ENCODE peak calls at places on chromosomes 4 and X, in four cellular contexts. O is GM12878, C is HepG2, Z is H1. E is an unnamed sample. For H3K27me3, the result is how much of the 10 kb centered on the place peaks cover.

GRCh38 chr4:7816771-7817170 is 122.9 kb downstream of the AFAP1 start:
- DNase-seq in O (no peak), C (no peak), Z (no peak), E (no peak)

GRCh38 chrX:110384490-110384889 is 25.8 kb downstream of the RTL9 start:
- DNase-seq in O (no peak), C (no peak), Z (no peak), E (no peak)

GRCh38 chr4:16001484-16001858 is 38.5 kb upstream of the FGFBP2 start:
- DNase-seq in O (peak), C (peak), Z (peak), E (peak)

GRCh38 chr4:8735236-8736082 is 136.2 kb downstream of the HMX1 start:
- DNase-seq in O (no peak), C (no peak), Z (no peak), E (no peak)

GRCh38 chr4:94678896-94679295 is 78.9 kb upstream of the BMPR1B start:
- DNase-seq in O (no peak), C (no peak), Z (no peak), E (no peak)

GRCh38 chr4:35993606-35994005 is 250.7 kb downstream of the ARAP2 start:
- DNase-seq in O (no peak), C (no peak), Z (no peak), E (no peak)

GRCh38 chrX:112851161-112851779 is 10.6 kb upstream of the AMOT start:
- DNase-seq in O (peak), C (no peak), Z (no peak), E (peak)

GRCh38 chr4:3787489-3788365 is 21.5 kb downstream of the ADRA2C start:
- DNase-seq in O (no peak), C (no peak), Z (no peak), E (no peak)

GRCh38 chrX:109840585-109840984 is 107.5 kb upstream of the ACSL4 start:
- DNase-seq in O (no peak), C (peak), Z (no peak), E (no peak)

DNA sequence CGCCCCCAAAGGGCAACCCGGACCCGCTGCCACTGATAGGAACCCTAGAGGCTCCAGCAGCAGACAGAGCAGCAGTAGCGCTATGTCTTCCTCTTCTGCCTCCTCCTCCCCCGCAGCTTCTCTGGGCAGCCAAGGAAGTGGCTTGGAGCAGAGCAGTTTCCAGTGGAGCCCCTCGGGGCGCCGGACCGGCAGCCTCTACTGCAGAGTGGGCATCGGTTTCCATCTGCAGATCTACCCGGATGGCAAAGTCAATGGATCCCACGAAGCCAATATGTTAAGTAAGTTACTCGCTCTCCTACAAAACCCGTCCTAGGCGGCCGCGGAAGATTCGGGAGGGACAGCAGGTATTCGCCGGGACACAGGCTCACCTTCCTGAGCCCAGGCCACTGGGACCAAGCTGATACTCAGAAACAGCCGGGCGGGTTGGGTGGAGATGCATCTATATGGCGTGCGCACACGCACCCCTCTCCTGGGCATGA is 477 bp downstream of the FGF5 start:
- DNase-seq in O (no peak), C (no peak), Z (no peak), E (no peak)
- H3K27me3 ChIP-seq in O (under half), C (under half), Z (half or more), E (half or more)

GRCh38 chr4:152848508-152848907 is 68.8 kb downstream of the ARFIP1 start:
- DNase-seq in O (no peak), C (no peak), Z (no peak), E (no peak)
- H3K9ac ChIP-seq in O (no peak), C (no peak), Z (no peak), E (no peak)

GRCh38 chr4:128921954-128922353 is 112.5 kb downstream of the JADE1 start:
- DNase-seq in O (no peak), C (no peak), Z (no peak), E (no peak)

GRCh38 chr4:128913228-128913627 is 103.7 kb downstream of the JADE1 start:
- DNase-seq in O (peak), C (no peak), Z (no peak), E (no peak)

GRCh38 chr4:128917781-128918180 is 108.3 kb downstream of the JADE1 start:
- DNase-seq in O (peak), C (no peak), Z (no peak), E (no peak)

GRCh38 chr4:128915544-128915943 is 106.0 kb downstream of the JADE1 start:
- DNase-seq in O (no peak), C (no peak), Z (no peak), E (no peak)

GRCh38 chr4:128916832-128917231 is 107.3 kb downstream of the JADE1 start:
- DNase-seq in O (peak), C (no peak), Z (no peak), E (no peak)
- TF ChIP-seq SUZ12 in O (no peak), C (no peak), Z (no peak), E (no peak)

DNA sequence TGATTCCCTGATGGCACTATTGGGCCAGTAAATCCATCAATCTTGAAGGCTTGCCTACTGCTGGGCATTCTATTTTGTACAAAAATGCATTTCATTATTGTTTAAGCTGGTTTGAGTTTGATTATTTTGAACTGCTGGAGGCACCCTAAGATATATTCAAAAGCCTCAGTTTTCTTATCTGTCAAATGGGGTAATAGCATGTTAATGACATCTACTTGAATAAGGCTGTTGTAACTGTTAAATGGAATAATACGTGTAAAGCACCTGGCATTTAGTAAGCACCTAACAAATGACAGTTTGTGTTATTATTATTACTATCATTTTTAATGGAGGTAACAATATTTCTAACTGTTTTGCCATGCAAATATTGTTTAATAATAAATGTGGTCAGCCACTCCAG is 6.9 kb upstream of the SMIM43 start:
- DNase-seq in O (no peak), C (no peak), Z (no peak), E (no peak)
- H3K27me3 ChIP-seq in O (under half), C (under half), Z (under half), E (under half)

DNA sequence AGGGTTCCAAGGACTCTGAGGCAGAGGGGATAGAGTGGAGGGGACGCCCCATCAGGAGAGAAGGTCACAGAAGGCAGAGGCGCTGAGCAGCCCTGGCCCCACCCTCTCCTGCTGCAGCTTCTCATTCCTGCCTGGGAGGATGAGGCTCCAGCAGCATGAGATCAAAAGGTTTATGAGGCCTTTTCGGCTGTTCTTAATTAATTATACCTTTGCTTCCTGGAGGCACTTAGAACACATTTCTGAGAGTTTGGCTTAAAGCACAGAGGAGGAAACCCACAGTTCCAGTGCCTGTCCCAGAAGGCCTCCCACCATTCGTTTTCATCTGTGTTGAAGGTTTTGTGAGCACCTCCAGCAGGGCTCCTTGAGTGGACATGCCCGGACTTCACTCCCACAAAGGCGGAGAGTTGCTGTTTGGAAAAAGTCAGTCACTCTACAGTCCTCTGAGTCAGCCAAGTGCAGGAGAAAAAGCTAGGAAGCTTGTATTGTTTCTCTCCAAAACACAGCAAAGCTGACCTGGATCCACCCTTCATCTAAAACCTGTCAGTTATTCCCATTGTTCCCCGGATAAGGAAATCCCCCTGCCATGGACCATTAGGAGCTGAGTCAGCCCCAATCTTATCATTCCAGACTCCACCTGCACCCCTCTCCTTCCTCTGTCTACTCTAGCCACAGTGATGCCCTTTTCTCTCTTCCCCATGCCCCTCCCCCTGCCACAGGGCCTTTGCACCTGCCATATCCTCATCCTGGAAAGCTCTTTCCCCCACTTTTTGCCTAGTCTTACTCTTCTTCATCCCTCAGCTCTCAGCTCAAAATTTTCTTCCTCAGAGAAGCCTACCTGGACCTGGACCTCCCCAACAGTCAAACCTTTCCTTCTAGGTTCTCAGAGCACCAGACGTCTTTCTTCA is 276.8 kb downstream of the FBXW7 start:
- DNase-seq in O (no peak), C (peak), Z (no peak), E (no peak)
- H3K9ac ChIP-seq in O (no peak), C (no peak), Z (no peak), E (no peak)

GRCh38 chr4:185775792-185776555 is 36.0 kb downstream of the SORBS2 start:
- DNase-seq in O (no peak), C (no peak), Z (no peak), E (no peak)

GRCh38 chr4:185772391-185773093 is 39.5 kb downstream of the SORBS2 start:
- DNase-seq in O (peak), C (no peak), Z (no peak), E (no peak)

GRCh38 chr4:185774076-185774731 is 37.8 kb downstream of the SORBS2 start:
- DNase-seq in O (peak), C (peak), Z (no peak), E (no peak)

GRCh38 chr4:185773419-185773818 is 38.6 kb downstream of the SORBS2 start:
- DNase-seq in O (no peak), C (no peak), Z (no peak), E (no peak)

DNA sequence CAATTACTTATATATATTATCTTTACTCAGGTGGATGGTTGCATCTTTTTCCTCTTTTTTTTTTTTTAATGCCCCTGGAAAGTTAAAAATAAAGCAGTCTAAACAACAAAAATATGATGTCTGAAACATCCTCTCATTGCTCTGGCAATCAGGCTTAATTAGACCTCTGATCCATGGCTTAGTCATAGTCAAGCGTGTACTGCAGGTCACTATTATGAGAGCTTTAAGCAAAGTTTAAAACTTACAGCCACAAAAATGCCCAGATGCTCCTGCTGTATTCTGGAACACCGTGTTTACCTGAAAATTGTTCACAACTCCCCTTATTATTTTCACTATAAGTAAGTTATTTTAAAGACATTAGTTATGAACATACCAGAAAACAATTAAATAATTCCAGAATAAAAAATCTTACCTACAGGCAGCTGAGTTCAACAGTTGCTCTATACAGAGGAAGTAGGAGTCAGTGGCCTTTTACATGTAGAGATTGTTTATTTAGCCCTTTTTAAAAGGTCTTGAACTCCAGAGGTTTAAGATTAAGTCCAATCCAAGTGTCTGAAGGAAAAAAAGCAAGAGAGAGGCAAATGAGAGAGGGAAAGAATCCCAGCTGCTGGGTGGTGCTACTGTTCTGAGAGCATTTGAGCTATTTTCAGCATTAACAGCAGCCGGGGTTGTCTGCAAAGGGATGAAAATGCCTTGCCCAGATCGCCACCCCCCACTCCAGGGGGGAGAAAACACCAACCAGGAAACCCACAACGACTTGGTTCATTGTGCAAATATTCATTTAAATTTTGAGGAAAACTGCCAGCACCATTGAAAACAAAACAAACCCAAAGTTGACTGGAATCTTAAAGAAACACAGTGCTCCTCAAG is 36.9 kb downstream of the SORBS2 start:
- DNase-seq in O (no peak), C (no peak), Z (no peak), E (no peak)
- TF ChIP-seq SUZ12 in O (no peak), C (no peak), Z (no peak), E (no peak)

GRCh38 chrX:24733111-24733510 is 39.4 kb downstream of the POLA1 start:
- DNase-seq in O (no peak), C (no peak), Z (no peak), E (no peak)
- H3K27me3 ChIP-seq in O (under half), C (under half), Z (under half), E (under half)